ENCODE peak calls at places on chromosome 20, in seven cellular contexts. One of them, this sample, is unnamed.

GRCh38 chr20:33154252-33154651 is 13.7 kb upstream of the BPIFA2 start:
- DNase-seq in cardiac muscle cell: no peak
- DNase-seq in psoas muscle: no peak
- DNase-seq in mucosa of descending colon: no peak
- DNase-seq in Peyer's patch: no peak
- DNase-seq in fibroblast of the aortic adventitia: no peak
- DNase-seq in GM20000: no peak
- DNase-seq in this sample: no peak

GRCh38 chr20:370977-371754 is 9.4 kb upstream of the TRIB3 start:
- DNase-seq in psoas muscle: no peak
- DNase-seq in GM20000: no peak
- DNase-seq in mucosa of descending colon: no peak
- DNase-seq in cardiac muscle cell: no peak
- DNase-seq in fibroblast of the aortic adventitia: no peak
- DNase-seq in Peyer's patch: no peak
- DNase-seq in this sample: no peak

GRCh38 chr20:6705920-6706500 is 61.5 kb upstream of the BMP2 start:
- DNase-seq in Peyer's patch: no peak
- DNase-seq in psoas muscle: no peak
- DNase-seq in fibroblast of the aortic adventitia: no peak
- DNase-seq in mucosa of descending colon: no peak
- DNase-seq in cardiac muscle cell: no peak
- DNase-seq in GM20000: no peak
- DNase-seq in this sample: no peak

GRCh38 chr20:57619053-57619831 is 984 bp downstream of the ZBP1 start:
- DNase-seq in fibroblast of the aortic adventitia: no peak
- DNase-seq in cardiac muscle cell: no peak
- DNase-seq in GM20000: peak; percentile 80
- DNase-seq in mucosa of descending colon: peak; percentile 52
- DNase-seq in Peyer's patch: peak; percentile 89
- DNase-seq in psoas muscle: peak; percentile 75
- DNase-seq in this sample: peak; percentile 59

GRCh38 chr20:13492001-13492480 is 146.7 kb downstream of the TASP1 start:
- DNase-seq in Peyer's patch: no peak
- DNase-seq in fibroblast of the aortic adventitia: peak; percentile 89
- DNase-seq in psoas muscle: no peak
- DNase-seq in mucosa of descending colon: no peak
- DNase-seq in GM20000: no peak
- DNase-seq in cardiac muscle cell: peak; percentile 91
- DNase-seq in this sample: no peak

GRCh38 chr20:31602779-31603441 is 2.2 kb upstream of the ID1 start:
- DNase-seq in psoas muscle: no peak
- DNase-seq in GM20000: peak; percentile 76
- DNase-seq in Peyer's patch: no peak
- DNase-seq in mucosa of descending colon: peak; percentile 37
- DNase-seq in cardiac muscle cell: peak; percentile 70
- DNase-seq in fibroblast of the aortic adventitia: peak; percentile 40
- DNase-seq in this sample: no peak

GRCh38 chr20:57953638-57954037 is 243.8 kb upstream of the PMEPA1 start:
- DNase-seq in GM20000: no peak
- DNase-seq in Peyer's patch: no peak
- DNase-seq in mucosa of descending colon: no peak
- DNase-seq in psoas muscle: no peak
- DNase-seq in cardiac muscle cell: no peak
- DNase-seq in fibroblast of the aortic adventitia: no peak
- DNase-seq in this sample: no peak

GRCh38 chr20:11989018-11989771 is 71.5 kb downstream of the BTBD3 start:
- DNase-seq in psoas muscle: no peak
- DNase-seq in GM20000: no peak
- DNase-seq in cardiac muscle cell: peak; percentile 7
- DNase-seq in mucosa of descending colon: no peak
- DNase-seq in fibroblast of the aortic adventitia: no peak
- DNase-seq in Peyer's patch: no peak
- DNase-seq in this sample: no peak

GRCh38 chr20:47576516-47577033 is 74.9 kb downstream of the NCOA3 start:
- DNase-seq in GM20000: peak; percentile 69
- DNase-seq in psoas muscle: peak; percentile 70
- DNase-seq in Peyer's patch: peak; percentile 61
- DNase-seq in cardiac muscle cell: peak; percentile 90
- DNase-seq in fibroblast of the aortic adventitia: peak; percentile 89
- DNase-seq in mucosa of descending colon: peak; percentile 74
- DNase-seq in this sample: no peak

GRCh38 chr20:25984933-25985332 is 288.3 kb upstream of the ZNF337 start:
- DNase-seq in GM20000: peak; percentile 27
- DNase-seq in Peyer's patch: no peak
- DNase-seq in mucosa of descending colon: no peak
- DNase-seq in cardiac muscle cell: peak; percentile 74
- DNase-seq in fibroblast of the aortic adventitia: no peak
- DNase-seq in psoas muscle: peak; percentile 69
- DNase-seq in this sample: no peak

GRCh38 chr20:58555078-58555765 is 40.0 kb upstream of the APCDD1L start:
- DNase-seq in GM20000: no peak
- DNase-seq in psoas muscle: no peak
- DNase-seq in Peyer's patch: no peak
- DNase-seq in fibroblast of the aortic adventitia: peak; percentile 87
- DNase-seq in mucosa of descending colon: no peak
- DNase-seq in cardiac muscle cell: peak; percentile 66
- DNase-seq in this sample: no peak

GRCh38 chr20:59025086-59025485 is 5.9 kb downstream of the TUBB1 start:
- DNase-seq in Peyer's patch: no peak
- DNase-seq in GM20000: no peak
- DNase-seq in mucosa of descending colon: no peak
- DNase-seq in fibroblast of the aortic adventitia: no peak
- DNase-seq in psoas muscle: no peak
- DNase-seq in cardiac muscle cell: no peak
- DNase-seq in this sample: no peak

GRCh38 chr20:25586877-25587276 is 1.5 kb upstream of the NINL start:
- DNase-seq in GM20000: no peak
- DNase-seq in Peyer's patch: no peak
- DNase-seq in psoas muscle: no peak
- DNase-seq in cardiac muscle cell: no peak
- DNase-seq in mucosa of descending colon: no peak
- DNase-seq in fibroblast of the aortic adventitia: no peak
- DNase-seq in this sample: no peak

GRCh38 chr20:14407336-14407735 is 69.9 kb upstream of the FLRT3 start:
- DNase-seq in Peyer's patch: no peak
- DNase-seq in mucosa of descending colon: no peak
- DNase-seq in cardiac muscle cell: no peak
- DNase-seq in fibroblast of the aortic adventitia: no peak
- DNase-seq in psoas muscle: no peak
- DNase-seq in GM20000: no peak
- DNase-seq in this sample: no peak

GRCh38 chr20:47317127-47317895 is 39.2 kb downstream of the ZMYND8 start:
- DNase-seq in cardiac muscle cell: peak; percentile 98
- DNase-seq in psoas muscle: peak; percentile 94
- DNase-seq in fibroblast of the aortic adventitia: peak; percentile 91
- DNase-seq in mucosa of descending colon: peak; percentile 48
- DNase-seq in Peyer's patch: peak; percentile 40
- DNase-seq in GM20000: peak; percentile 15
- DNase-seq in this sample: peak; percentile 36

GRCh38 chr20:5191829-5192569 is 65.2 kb downstream of the CDS2 start:
- DNase-seq in cardiac muscle cell: peak; percentile 87
- DNase-seq in GM20000: peak; percentile 80
- DNase-seq in fibroblast of the aortic adventitia: peak; percentile 90
- DNase-seq in mucosa of descending colon: peak; percentile 67
- DNase-seq in Peyer's patch: no peak
- DNase-seq in psoas muscle: no peak
- DNase-seq in this sample: no peak

GRCh38 chr20:12827796-12828406 is 180.9 kb upstream of the SPTLC3 start:
- DNase-seq in mucosa of descending colon: no peak
- DNase-seq in fibroblast of the aortic adventitia: no peak
- DNase-seq in psoas muscle: no peak
- DNase-seq in cardiac muscle cell: no peak
- DNase-seq in GM20000: no peak
- DNase-seq in Peyer's patch: no peak
- DNase-seq in this sample: no peak

GRCh38 chr20:54566224-54566750 is 90.9 kb downstream of the DOK5 start:
- DNase-seq in Peyer's patch: no peak
- DNase-seq in GM20000: no peak
- DNase-seq in psoas muscle: no peak
- DNase-seq in fibroblast of the aortic adventitia: peak; percentile 19
- DNase-seq in cardiac muscle cell: no peak
- DNase-seq in mucosa of descending colon: no peak
- DNase-seq in this sample: no peak

GRCh38 chr20:59938221-59938620 is 1.9 kb downstream of the PPP1R3D start:
- DNase-seq in psoas muscle: no peak
- DNase-seq in Peyer's patch: no peak
- DNase-seq in cardiac muscle cell: no peak
- DNase-seq in fibroblast of the aortic adventitia: peak; percentile 47
- DNase-seq in GM20000: no peak
- DNase-seq in mucosa of descending colon: no peak
- DNase-seq in this sample: no peak

GRCh38 chr20:52918311-52918710 is 53.8 kb upstream of the TSHZ2 start:
- DNase-seq in fibroblast of the aortic adventitia: no peak
- DNase-seq in GM20000: no peak
- DNase-seq in psoas muscle: no peak
- DNase-seq in cardiac muscle cell: no peak
- DNase-seq in Peyer's patch: no peak
- DNase-seq in mucosa of descending colon: no peak
- DNase-seq in this sample: no peak

GRCh38 chr20:46626799-46627198 is 24.5 kb downstream of the SLC13A3 start:
- DNase-seq in fibroblast of the aortic adventitia: no peak
- DNase-seq in mucosa of descending colon: no peak
- DNase-seq in cardiac muscle cell: no peak
- DNase-seq in psoas muscle: no peak
- DNase-seq in GM20000: no peak
- DNase-seq in Peyer's patch: no peak
- DNase-seq in this sample: no peak

GRCh38 chr20:30602424-30602823 is 655.0 kb upstream of the DEFB115 start:
- DNase-seq in mucosa of descending colon: no peak
- DNase-seq in psoas muscle: no peak
- DNase-seq in fibroblast of the aortic adventitia: no peak
- DNase-seq in GM20000: no peak
- DNase-seq in Peyer's patch: no peak
- DNase-seq in cardiac muscle cell: no peak
- DNase-seq in this sample: no peak

DNA sequence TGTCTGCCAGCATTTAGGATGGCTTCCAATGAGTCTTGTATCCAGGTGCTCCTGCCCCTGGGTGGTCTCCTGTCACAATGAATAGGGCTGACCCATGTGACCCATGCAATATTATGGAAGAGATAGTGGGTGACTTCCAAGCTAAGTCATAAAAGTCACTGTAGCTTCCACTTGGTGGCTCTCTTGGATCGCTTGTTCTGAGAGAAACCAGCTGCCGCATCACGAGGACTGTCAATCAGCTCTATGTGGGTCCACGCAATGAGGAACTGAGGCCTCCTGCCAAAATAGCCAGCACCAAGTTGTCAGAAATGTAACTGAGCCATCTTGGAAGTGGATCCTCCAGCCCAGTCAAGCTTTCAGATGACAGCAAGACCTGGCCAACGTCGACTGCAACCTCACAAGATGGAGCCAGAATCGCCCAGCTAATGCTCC is 14.9 kb upstream of the MATN4 start:
- DNase-seq in mucosa of descending colon: peak; percentile 75
- DNase-seq in fibroblast of the aortic adventitia: peak; percentile 39
- DNase-seq in psoas muscle: peak; percentile 90
- DNase-seq in GM20000: peak; percentile 56
- DNase-seq in cardiac muscle cell: peak; percentile 73
- DNase-seq in Peyer's patch: peak; percentile 62
- DNase-seq in this sample: no peak
- TF ChIP-seq CTCF in mucosa of descending colon: no peak
- TF ChIP-seq CTCF in fibroblast of the aortic adventitia: no peak
- TF ChIP-seq CTCF in psoas muscle: peak; percentile 58
- TF ChIP-seq CTCF in GM20000: no peak
- TF ChIP-seq CTCF in cardiac muscle cell: peak; percentile 15
- TF ChIP-seq CTCF in Peyer's patch: peak; percentile 58
- TF ChIP-seq CTCF in this sample: no peak

GRCh38 chr20:50278684-50279531 is 88.3 kb downstream of the CEBPB start:
- DNase-seq in mucosa of descending colon: peak; percentile 81
- DNase-seq in GM20000: no peak
- DNase-seq in psoas muscle: peak; percentile 96
- DNase-seq in cardiac muscle cell: no peak
- DNase-seq in fibroblast of the aortic adventitia: peak; percentile 51
- DNase-seq in Peyer's patch: peak; percentile 29
- DNase-seq in this sample: no peak
- TF ChIP-seq CTCF in mucosa of descending colon: no peak
- TF ChIP-seq CTCF in GM20000: no peak
- TF ChIP-seq CTCF in psoas muscle: peak; percentile 52
- TF ChIP-seq CTCF in cardiac muscle cell: peak; percentile 12
- TF ChIP-seq CTCF in fibroblast of the aortic adventitia: peak; percentile 45
- TF ChIP-seq CTCF in Peyer's patch: peak; percentile 73
- TF ChIP-seq CTCF in this sample: no peak

DNA sequence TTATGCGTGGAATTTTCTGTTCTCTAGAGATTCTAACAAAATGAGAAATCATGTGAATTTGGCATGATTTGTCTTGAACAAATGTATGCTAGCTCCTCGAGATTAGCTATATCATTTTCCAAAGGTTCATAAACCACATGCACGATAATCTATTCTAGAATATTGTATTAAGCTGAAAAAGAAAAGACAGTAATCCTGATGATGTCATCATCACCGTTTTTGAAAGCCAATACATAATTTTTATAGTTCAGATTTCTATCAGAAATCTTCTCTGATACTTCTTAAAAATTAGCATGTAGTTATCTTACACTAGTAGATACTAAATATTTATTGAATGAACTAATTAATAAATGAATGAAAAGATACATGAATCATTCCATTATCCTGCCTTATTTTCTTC is 111.2 kb downstream of the HAO1 start:
- DNase-seq in mucosa of descending colon: no peak
- DNase-seq in fibroblast of the aortic adventitia: no peak
- DNase-seq in psoas muscle: no peak
- DNase-seq in cardiac muscle cell: no peak
- DNase-seq in Peyer's patch: no peak
- DNase-seq in GM20000: no peak
- DNase-seq in this sample: no peak
- TF ChIP-seq CTCF in mucosa of descending colon: no peak
- TF ChIP-seq CTCF in fibroblast of the aortic adventitia: no peak
- TF ChIP-seq CTCF in psoas muscle: no peak
- TF ChIP-seq CTCF in cardiac muscle cell: no peak
- TF ChIP-seq CTCF in Peyer's patch: no peak
- TF ChIP-seq CTCF in GM20000: no peak
- TF ChIP-seq CTCF in this sample: no peak

GRCh38 chr20:62229667-62230066 is 8.7 kb upstream of the OSBPL2 start:
- DNase-seq in psoas muscle: no peak
- DNase-seq in Peyer's patch: no peak
- DNase-seq in fibroblast of the aortic adventitia: no peak
- DNase-seq in mucosa of descending colon: no peak
- DNase-seq in GM20000: no peak
- DNase-seq in cardiac muscle cell: no peak
- DNase-seq in this sample: no peak

GRCh38 chr20:62228982-62229545 is 9.0 kb upstream of the HRH3 start:
- DNase-seq in GM20000: no peak
- DNase-seq in Peyer's patch: no peak
- DNase-seq in cardiac muscle cell: no peak
- DNase-seq in psoas muscle: no peak
- DNase-seq in mucosa of descending colon: no peak
- DNase-seq in fibroblast of the aortic adventitia: no peak
- DNase-seq in this sample: no peak

GRCh38 chr20:62227591-62227976 is 7.5 kb upstream of the HRH3 start:
- DNase-seq in psoas muscle: no peak
- DNase-seq in fibroblast of the aortic adventitia: no peak
- DNase-seq in Peyer's patch: no peak
- DNase-seq in cardiac muscle cell: no peak
- DNase-seq in mucosa of descending colon: no peak
- DNase-seq in GM20000: no peak
- DNase-seq in this sample: no peak

GRCh38 chr20:62226707-62227590 is 6.9 kb upstream of the HRH3 start:
- DNase-seq in mucosa of descending colon: no peak
- DNase-seq in cardiac muscle cell: no peak
- DNase-seq in fibroblast of the aortic adventitia: no peak
- DNase-seq in GM20000: no peak
- DNase-seq in Peyer's patch: no peak
- DNase-seq in psoas muscle: no peak
- DNase-seq in this sample: no peak

GRCh38 chr20:62227977-62228958 is 8.2 kb upstream of the HRH3 start:
- DNase-seq in GM20000: no peak
- DNase-seq in cardiac muscle cell: no peak
- DNase-seq in psoas muscle: no peak
- DNase-seq in fibroblast of the aortic adventitia: no peak
- DNase-seq in Peyer's patch: no peak
- DNase-seq in mucosa of descending colon: peak; percentile 43
- DNase-seq in this sample: no peak
- TF ChIP-seq CTCF in GM20000: no peak
- TF ChIP-seq CTCF in cardiac muscle cell: no peak
- TF ChIP-seq CTCF in psoas muscle: no peak
- TF ChIP-seq CTCF in fibroblast of the aortic adventitia: no peak
- TF ChIP-seq CTCF in Peyer's patch: no peak
- TF ChIP-seq CTCF in mucosa of descending colon: no peak
- TF ChIP-seq CTCF in this sample: no peak